ENCODE peak calls at places on chromosomes 6 and 20, in six cellular contexts. B is RWPE2; J is pancreas; V is Panc1; K is natural killer cell; R is activated CD4-positive, alpha-beta T cell treated with anti-CD3 and anti-CD28 coated beads for 36 hours. X is an unnamed sample.

GRCh38 chr6:30985490-30985889 is 2.0 kb downstream of the MUC21 start:
- ATAC-seq in J (no peak), V (no peak), R (peak; percentile 87), K (no peak), B (no peak), X (peak; percentile 85)

GRCh38 chr20:45115386-45115774 is 406 bp upstream of the WFDC5 start:
- ATAC-seq in J (no peak), K (no peak), R (no peak), V (no peak), B (no peak), X (no peak)

GRCh38 chr20:34621383-34622367 is 55.2 kb downstream of the PIGU start:
- ATAC-seq in J (no peak), B (peak; percentile 97), K (no peak), V (no peak), R (no peak), X (peak; percentile 24)

GRCh38 chr6:52808660-52809059 is 5.0 kb upstream of the GSTA1 start:
- ATAC-seq in K (no peak), R (no peak), J (no peak), V (no peak), B (no peak), X (no peak)

GRCh38 chr20:25547063-25547462 is 38.3 kb downstream of the NINL start:
- ATAC-seq in K (no peak), R (no peak), J (no peak), B (no peak), V (no peak), X (no peak)

GRCh38 chr6:503610-504362 is 112.2 kb downstream of the IRF4 start:
- ATAC-seq in K (no peak), R (no peak), B (no peak), J (no peak), V (no peak), X (no peak)

GRCh38 chr20:34954905-34955231 is 738 bp downstream of the GSS start:
- ATAC-seq in J (no peak), B (peak; percentile 3), K (no peak), V (peak; percentile 24), R (peak; percentile 11), X (no peak)

GRCh38 chr20:47748851-47749250 is 36.4 kb downstream of the SULF2 start:
- ATAC-seq in R (no peak), J (peak; percentile 69), K (no peak), V (no peak), B (no peak), X (no peak)

GRCh38 chr6:28474441-28475219 is 31.3 kb upstream of the ZSCAN23 start:
- ATAC-seq in R (peak; percentile 88), V (peak; percentile 99), K (no peak), B (peak; percentile 85), J (peak; percentile 52), X (peak; percentile 60)

GRCh38 chr6:193773-194310 is 98.4 kb upstream of the DUSP22 start:
- ATAC-seq in B (no peak), J (no peak), R (peak; percentile 67), V (no peak), K (peak; percentile 89), X (peak; percentile 73)

GRCh38 chr20:11255860-11256259 is 582.1 kb upstream of the JAG1 start:
- ATAC-seq in R (no peak), B (no peak), V (no peak), K (no peak), J (no peak), X (no peak)

GRCh38 chr20:3854462-3854870 is 7.8 kb downstream of the MAVS start:
- ATAC-seq in J (peak; percentile 56), K (no peak), B (peak; percentile 58), V (peak; percentile 69), R (no peak), X (peak; percentile 16)